ENCODE peak calls at places on chromosomes 12 and 14, in four cellular contexts. P is HL-60; H is activated CD4-positive, alpha-beta T cell treated with anti-CD3 and anti-CD28 coated beads for 48 hours; S is memory B cell. W is an unnamed sample.

GRCh38 chr14:104344815-104345214 is 206.4 kb downstream of the KIF26A start:
- DNase-seq in P (no peak), H (no peak), S (no peak), W (no peak)

GRCh38 chr12:8823565-8824300 is 1.3 kb downstream of the A2ML1 start:
- DNase-seq in P (no peak), H (peak), S (no peak), W (peak)

GRCh38 chr12:10501031-10501430 is 4.7 kb upstream of the EIF2S3B start:
- DNase-seq in P (no peak), H (no peak), S (no peak), W (peak)

GRCh38 chr12:75954076-75954475 is 77.5 kb downstream of the PHLDA1 start:
- DNase-seq in P (no peak), H (no peak), S (no peak), W (peak)

GRCh38 chr14:104138098-104138890 is at the start of gene KIF26A:
- DNase-seq in P (no peak), H (peak), S (no peak), W (no peak)

GRCh38 chr12:96698521-96698920 is 208.5 kb upstream of the NEDD1 start:
- DNase-seq in P (no peak), H (no peak), S (no peak), W (no peak)

GRCh38 chr14:60565211-60565610 is 56.3 kb downstream of the SIX6 start:
- DNase-seq in P (no peak), H (no peak), S (no peak), W (peak)

GRCh38 chr14:99602788-99603415 is 1.1 kb downstream of the CCDC85C start:
- DNase-seq in P (no peak), H (no peak), S (no peak), W (no peak)

GRCh38 chr14:101064718-101065117 is 161.2 kb upstream of the RTL1 start:
- DNase-seq in P (no peak), H (no peak), S (no peak), W (no peak)

GRCh38 chr14:93969082-93969828 is 7.1 kb downstream of the ASB2 start:
- DNase-seq in P (no peak), H (no peak), S (no peak), W (peak)

W was measured in fibroblast of mammary gland.